ENCODE peak calls at places on chromosome 18, in seven cellular contexts. O is left ventricle myocardium inferior; R is CD8-positive, alpha-beta T cell; F is left lung; G is thyroid gland; Q is lower leg skin; M is GM06990. U is an unnamed sample.

GRCh38 chr18:3966246-3966984 is 488.7 kb downstream of the DLGAP1 start:
- DNase-seq in O (no peak), R (no peak), F (no peak), G (no peak), Q (no peak), M (no peak), U (no peak)

GRCh38 chr18:5977022-5977421 is 81.7 kb upstream of the TMEM200C start:
- DNase-seq in O (no peak), R (no peak), F (no peak), G (no peak), Q (no peak), M (no peak), U (no peak)

GRCh38 chr18:46485675-46486200 is 171.3 kb downstream of the LOXHD1 start:
- DNase-seq in O (no peak), R (no peak), F (no peak), G (no peak), Q (no peak), M (no peak), U (no peak)

GRCh38 chr18:24656571-24656971 is 196.1 kb downstream of the HRH4 start:
- DNase-seq in O (no peak), R (no peak), F (no peak), G (no peak), Q (no peak), M (no peak), U (no peak)

GRCh38 chr18:53796042-53796729 is 428.3 kb downstream of the MBD2 start:
- DNase-seq in O (no peak), R (no peak), F (no peak), G (no peak), Q (no peak), M (peak), U (no peak)

GRCh38 chr18:26574958-26575864 is 26.9 kb upstream of the KCTD1 start:
- DNase-seq in O (peak), R (no peak), F (peak), G (peak), Q (peak), M (peak), U (no peak)

GRCh38 chr18:70469916-70470315 is 181.1 kb downstream of the SOCS6 start:
- DNase-seq in O (no peak), R (no peak), F (no peak), G (peak), Q (no peak), M (no peak), U (no peak)

GRCh38 chr18:69580107-69580506 is 179.4 kb downstream of the DOK6 start:
- DNase-seq in O (no peak), R (no peak), F (no peak), G (no peak), Q (no peak), M (no peak), U (no peak)

GRCh38 chr18:10927290-10927979 is 221.9 kb downstream of the PIEZO2 start:
- DNase-seq in O (no peak), R (no peak), F (peak), G (no peak), Q (no peak), M (peak), U (no peak)

GRCh38 chr18:57533399-57533884 is 53.1 kb downstream of the FECH start:
- DNase-seq in O (no peak), R (no peak), F (no peak), G (no peak), Q (no peak), M (no peak), U (no peak)

GRCh38 chr18:76348267-76349066 is 146.6 kb downstream of the ZNF516 start:
- DNase-seq in O (no peak), R (no peak), F (no peak), G (peak), Q (peak), M (no peak), U (no peak)

GRCh38 chr18:44507729-44508325 is 172.9 kb upstream of the SETBP1 start:
- DNase-seq in O (peak), R (peak), F (peak), G (peak), Q (no peak), M (peak), U (no peak)

GRCh38 chr18:24741961-24742738 is 281.7 kb downstream of the HRH4 start:
- DNase-seq in O (no peak), R (no peak), F (no peak), G (no peak), Q (no peak), M (no peak), U (no peak)

GRCh38 chr18:13545955-13546354 is 180.4 kb downstream of the FAM210A start:
- DNase-seq in O (no peak), R (no peak), F (no peak), G (no peak), Q (no peak), M (no peak), U (no peak)

GRCh38 chr18:13548944-13549878 is 177.1 kb downstream of the FAM210A start:
- DNase-seq in O (no peak), R (no peak), F (no peak), G (no peak), Q (peak), M (no peak), U (no peak)

GRCh38 chr18:13547347-13547746 is 179.0 kb downstream of the FAM210A start:
- DNase-seq in O (no peak), R (no peak), F (no peak), G (peak), Q (no peak), M (no peak), U (no peak)

GRCh38 chr18:13549879-13550231 is 176.5 kb downstream of the FAM210A start:
- DNase-seq in O (no peak), R (no peak), F (no peak), G (no peak), Q (peak), M (no peak), U (no peak)

GRCh38 chr18:13548106-13548819 is 178.1 kb downstream of the FAM210A start:
- DNase-seq in O (no peak), R (no peak), F (no peak), G (no peak), Q (no peak), M (no peak), U (peak)
- TF ChIP-seq CTCF in O (peak), R (no peak), F (no peak), G (no peak), Q (no peak), M (peak), U (no peak)

GRCh38 chr18:8283901-8284585 is 325.2 kb upstream of the RAB12 start:
- DNase-seq in O (no peak), R (no peak), F (no peak), G (no peak), Q (no peak), M (no peak), U (no peak)
- H3K4me3 ChIP-seq in O (no peak), R (no peak), F (no peak), G (no peak), Q (no peak), M (no peak), U (no peak)

GRCh38 chr18:75105551-75106254 is 103.2 kb downstream of the PTGR3 start:
- DNase-seq in O (no peak), R (no peak), F (no peak), G (no peak), Q (peak), M (no peak), U (peak)

GRCh38 chr18:75100832-75101630 is 107.9 kb downstream of the PTGR3 start:
- DNase-seq in O (no peak), R (no peak), F (no peak), G (no peak), Q (peak), M (no peak), U (no peak)

GRCh38 chr18:75104483-75104882 is 104.5 kb downstream of the PTGR3 start:
- DNase-seq in O (no peak), R (no peak), F (no peak), G (no peak), Q (peak), M (no peak), U (no peak)

GRCh38 chr18:75097491-75098225 is 111.3 kb downstream of the PTGR3 start:
- DNase-seq in O (no peak), R (no peak), F (no peak), G (no peak), Q (peak), M (no peak), U (no peak)

GRCh38 chr18:75101916-75102315 is 107.0 kb downstream of the PTGR3 start:
- DNase-seq in O (no peak), R (no peak), F (no peak), G (no peak), Q (no peak), M (no peak), U (no peak)
- TF ChIP-seq CTCF in O (no peak), R (no peak), F (no peak), G (no peak), Q (no peak), M (no peak), U (no peak)

GRCh38 chr18:35592298-35592697 is 10.8 kb downstream of the GALNT1 start:
- DNase-seq in O (no peak), R (no peak), F (no peak), G (no peak), Q (no peak), M (peak), U (no peak)

GRCh38 chr18:35602193-35602820 is 20.8 kb downstream of the GALNT1 start:
- DNase-seq in O (no peak), R (no peak), F (no peak), G (no peak), Q (no peak), M (no peak), U (no peak)

GRCh38 chr18:35603528-35603927 is 22.0 kb downstream of the GALNT1 start:
- DNase-seq in O (no peak), R (no peak), F (no peak), G (no peak), Q (no peak), M (no peak), U (no peak)

GRCh38 chr18:35593859-35594258 is 12.3 kb downstream of the GALNT1 start:
- DNase-seq in O (no peak), R (no peak), F (no peak), G (no peak), Q (no peak), M (no peak), U (no peak)

GRCh38 chr18:35597758-35598157 is 16.2 kb downstream of the GALNT1 start:
- DNase-seq in O (no peak), R (no peak), F (no peak), G (no peak), Q (no peak), M (no peak), U (no peak)
- H3K4me3 ChIP-seq in O (no peak), R (no peak), F (no peak), G (no peak), Q (no peak), M (no peak), U (no peak)

GRCh38 chr18:58541137-58541788 is 87.6 kb downstream of the ALPK2 start:
- DNase-seq in O (no peak), R (no peak), F (no peak), G (no peak), Q (no peak), M (no peak), U (no peak)
- TF ChIP-seq CTCF in O (peak), R (no peak), F (no peak), G (no peak), Q (no peak), M (peak), U (no peak)

DNA sequence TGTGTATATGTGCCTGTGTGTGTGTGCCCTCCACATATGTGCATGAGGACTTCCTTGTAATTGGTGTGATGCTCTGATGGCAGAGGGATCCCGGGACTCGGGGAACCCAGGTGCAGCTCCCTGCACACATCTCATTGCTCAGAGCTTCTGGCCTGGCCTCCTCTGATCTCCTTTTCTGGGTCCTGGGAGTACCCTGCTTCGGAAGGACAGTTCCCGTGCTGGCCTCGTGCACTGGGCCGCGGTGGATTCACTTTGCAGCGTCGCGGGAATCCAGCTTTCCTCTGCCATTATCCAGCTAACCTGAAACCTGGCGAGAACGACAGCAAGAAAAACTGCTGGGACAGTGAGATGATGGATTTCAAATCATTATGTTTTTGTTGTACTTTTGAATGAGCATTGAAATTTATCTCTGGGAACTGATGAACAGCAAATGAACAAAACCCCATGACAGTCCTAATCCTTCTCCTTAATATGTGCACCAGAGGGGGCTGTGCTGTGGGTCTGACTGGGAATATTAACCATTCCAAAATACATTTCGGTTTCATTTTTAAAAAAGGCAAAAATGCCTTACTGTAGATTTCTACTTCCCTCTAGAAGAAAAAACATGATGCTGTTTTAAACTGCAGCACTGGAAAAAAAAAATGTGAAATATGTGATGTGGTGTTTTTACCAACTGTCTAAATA is 78.2 kb downstream of the PTGR3 start:
- DNase-seq in O (no peak), R (no peak), F (no peak), G (no peak), Q (no peak), M (no peak), U (no peak)
- H3K4me3 ChIP-seq in O (peak), R (no peak), F (no peak), G (no peak), Q (no peak), M (no peak), U (no peak)

DNA sequence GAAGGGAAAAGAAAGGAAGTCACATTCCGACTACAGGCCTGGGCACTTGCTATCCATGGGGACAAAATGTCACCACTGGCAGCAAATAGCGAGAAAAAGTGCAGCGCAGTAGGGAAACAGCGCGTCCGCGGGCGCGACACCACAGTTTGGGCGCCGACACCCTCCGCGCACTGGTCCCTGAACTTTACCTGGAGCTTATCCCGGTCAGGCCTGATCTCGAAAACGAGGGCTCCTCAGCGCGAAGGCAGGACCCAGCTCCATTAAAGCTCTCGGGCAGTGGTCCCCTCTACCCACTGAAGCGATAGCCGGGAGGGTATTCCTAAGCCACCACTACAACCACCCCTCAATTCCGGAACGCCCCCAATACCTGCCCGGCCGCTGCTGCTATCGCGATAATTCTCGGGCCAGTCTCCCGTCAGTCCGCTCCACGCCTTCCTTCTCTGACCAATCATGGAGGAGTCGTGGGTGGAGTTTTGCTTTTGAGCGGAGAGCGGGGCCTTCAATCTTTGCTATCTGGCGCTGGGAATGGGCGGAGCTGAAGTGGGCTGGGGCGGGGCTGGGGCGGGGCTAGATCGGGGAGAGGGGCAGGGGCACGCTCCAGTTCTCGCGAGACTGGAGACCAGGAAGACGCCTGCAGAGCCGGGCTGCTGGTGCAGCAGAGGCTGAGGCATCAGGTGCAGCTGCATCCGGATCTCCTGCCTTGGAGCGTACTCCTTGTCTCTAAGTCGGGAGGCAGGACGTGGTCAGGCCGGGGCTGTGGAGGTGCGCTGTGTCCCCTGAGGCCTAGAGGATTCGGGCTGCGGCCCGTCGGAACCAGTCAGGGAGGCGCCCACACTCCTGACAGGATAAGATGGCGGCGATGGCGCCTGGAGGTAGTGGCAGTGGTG is at the start of the genes PIGN and RELCH:
- DNase-seq in O (peak), R (peak), F (peak), G (peak), Q (peak), M (peak), U (peak)
- TF ChIP-seq CTCF in O (no peak), R (no peak), F (peak), G (no peak), Q (no peak), M (no peak), U (no peak)

DNA sequence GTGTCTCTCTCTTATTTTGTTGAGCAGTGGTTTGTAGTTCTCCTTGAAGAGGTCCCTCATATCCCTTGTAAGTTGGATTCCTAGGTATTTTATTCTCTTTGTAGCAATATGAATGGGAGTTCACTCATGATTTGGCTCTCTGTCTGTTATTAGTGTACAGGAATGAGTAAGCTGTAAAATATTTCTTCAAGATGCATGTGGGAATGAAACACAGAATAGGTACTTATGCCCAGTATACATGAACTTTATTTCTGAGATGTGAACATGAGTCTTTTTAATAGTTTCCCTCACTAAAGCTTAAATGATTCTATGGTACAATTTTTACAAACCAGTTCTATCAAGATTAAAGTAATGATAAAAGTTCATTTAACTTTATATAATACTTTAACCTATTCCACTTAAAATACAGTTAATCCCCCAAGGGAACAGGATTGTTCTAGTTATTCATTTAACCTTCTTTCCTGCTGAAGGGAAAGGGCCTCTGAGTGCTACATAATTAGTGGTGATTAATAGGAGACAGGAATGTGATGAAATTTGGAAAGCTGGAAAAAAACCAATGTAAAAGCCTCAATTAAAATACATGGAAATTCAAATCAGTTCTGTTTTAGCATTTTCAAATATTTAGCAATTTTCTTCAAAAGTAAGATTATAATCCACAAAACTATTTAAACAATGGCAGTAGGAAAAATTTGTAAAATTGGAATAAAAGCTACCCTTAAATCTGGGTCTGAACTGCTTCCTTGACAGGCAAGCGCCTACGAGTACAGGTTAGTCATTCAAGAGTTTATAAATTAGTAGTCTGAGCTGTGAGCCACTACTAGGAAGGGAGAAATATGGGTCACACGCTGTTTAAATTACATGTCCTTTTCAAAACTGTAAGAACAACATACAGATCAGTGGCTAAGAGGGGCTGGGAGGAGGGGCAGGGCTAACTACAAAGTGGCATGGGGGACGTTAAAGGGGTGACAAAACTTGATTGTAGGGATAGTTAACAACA is 28.9 kb downstream of the SPIRE1 start:
- DNase-seq in O (no peak), R (no peak), F (no peak), G (no peak), Q (no peak), M (no peak), U (no peak)
- H3K4me3 ChIP-seq in O (no peak), R (no peak), F (no peak), G (no peak), Q (no peak), M (no peak), U (no peak)

U was measured in ascending aorta.